ENCODE peak calls at places on chromosomes 5 and 9, in four cellular contexts. One of them, this sample, is unnamed.

GRCh38 chr5:83375049-83375710 is 96.4 kb upstream of the VCAN start:
- DNase-seq in AG10803: peak; percentile 59
- DNase-seq in progenitor cell of endocrine pancreas: no peak
- DNase-seq in sigmoid colon: no peak
- DNase-seq in this sample: no peak

GRCh38 chr5:64165500-64166200 is at the start of gene RNF180:
- DNase-seq in AG10803: peak; percentile 16
- DNase-seq in sigmoid colon: peak; percentile 69
- DNase-seq in progenitor cell of endocrine pancreas: peak; percentile 63
- DNase-seq in this sample: peak; percentile 88

GRCh38 chr5:142904421-142904820 is 134.2 kb downstream of the ARHGAP26 start:
- DNase-seq in AG10803: no peak
- DNase-seq in progenitor cell of endocrine pancreas: no peak
- DNase-seq in sigmoid colon: no peak
- DNase-seq in this sample: no peak

GRCh38 chr5:16980983-16981382 is 44.9 kb upstream of the MYO10 start:
- DNase-seq in AG10803: no peak
- DNase-seq in progenitor cell of endocrine pancreas: no peak
- DNase-seq in sigmoid colon: no peak
- DNase-seq in this sample: no peak

GRCh38 chr9:77764894-77765780 is 117.0 kb upstream of the GNA14 start:
- DNase-seq in AG10803: peak; percentile 77
- DNase-seq in progenitor cell of endocrine pancreas: no peak
- DNase-seq in sigmoid colon: no peak
- DNase-seq in this sample: no peak

GRCh38 chr9:97551308-97551707 is 49.8 kb downstream of the TMOD1 start:
- DNase-seq in progenitor cell of endocrine pancreas: no peak
- DNase-seq in AG10803: no peak
- DNase-seq in sigmoid colon: no peak
- DNase-seq in this sample: no peak

GRCh38 chr5:176739461-176740051 is 70.8 kb upstream of the UNC5A start:
- DNase-seq in sigmoid colon: peak; percentile 34
- DNase-seq in AG10803: no peak
- DNase-seq in progenitor cell of endocrine pancreas: peak; percentile 8
- DNase-seq in this sample: no peak

GRCh38 chr9:83469722-83470121 is 68.5 kb downstream of the FRMD3 start:
- DNase-seq in sigmoid colon: no peak
- DNase-seq in progenitor cell of endocrine pancreas: no peak
- DNase-seq in AG10803: no peak
- DNase-seq in this sample: no peak

GRCh38 chr5:109511980-109512744 is 102.4 kb upstream of the PJA2 start:
- DNase-seq in AG10803: no peak
- DNase-seq in sigmoid colon: no peak
- DNase-seq in progenitor cell of endocrine pancreas: no peak
- DNase-seq in this sample: no peak

GRCh38 chr5:81080809-81081460 is 120.8 kb downstream of the RASGRF2 start:
- DNase-seq in sigmoid colon: no peak
- DNase-seq in progenitor cell of endocrine pancreas: no peak
- DNase-seq in AG10803: no peak
- DNase-seq in this sample: no peak

GRCh38 chr9:116149844-116150243 is 3.7 kb upstream of the PAPPA start:
- DNase-seq in progenitor cell of endocrine pancreas: no peak
- DNase-seq in sigmoid colon: no peak
- DNase-seq in AG10803: no peak
- DNase-seq in this sample: no peak

GRCh38 chr9:61673664-61674381 is 484.0 kb downstream of the SPATA31A7 start:
- DNase-seq in sigmoid colon: no peak
- DNase-seq in AG10803: no peak
- DNase-seq in progenitor cell of endocrine pancreas: no peak
- DNase-seq in this sample: peak; percentile 70

GRCh38 chr9:123218831-123219230 is 49.6 kb downstream of the STRBP start:
- DNase-seq in progenitor cell of endocrine pancreas: no peak
- DNase-seq in sigmoid colon: no peak
- DNase-seq in AG10803: no peak
- DNase-seq in this sample: no peak

GRCh38 chr5:133453825-133454224 is 158.5 kb downstream of the FSTL4 start:
- DNase-seq in sigmoid colon: no peak
- DNase-seq in AG10803: no peak
- DNase-seq in progenitor cell of endocrine pancreas: no peak
- DNase-seq in this sample: no peak

GRCh38 chr5:104513194-104513602 is 950.6 kb upstream of the NUDT12 start:
- DNase-seq in sigmoid colon: no peak
- DNase-seq in AG10803: peak; percentile 6
- DNase-seq in progenitor cell of endocrine pancreas: no peak
- DNase-seq in this sample: no peak

GRCh38 chr9:30967484-30967883 is 1417.0 kb upstream of the ACO1 start:
- DNase-seq in sigmoid colon: no peak
- DNase-seq in progenitor cell of endocrine pancreas: no peak
- DNase-seq in AG10803: no peak
- DNase-seq in this sample: no peak

GRCh38 chr9:15136646-15137045 is 170.4 kb downstream of the TTC39B start:
- DNase-seq in progenitor cell of endocrine pancreas: no peak
- DNase-seq in AG10803: no peak
- DNase-seq in sigmoid colon: no peak
- DNase-seq in this sample: no peak

GRCh38 chr9:85172001-85172978 is 502.8 kb downstream of the NTRK2 start:
- DNase-seq in sigmoid colon: no peak
- DNase-seq in AG10803: no peak
- DNase-seq in progenitor cell of endocrine pancreas: no peak
- DNase-seq in this sample: no peak

GRCh38 chr5:179212870-179213269 is 132.4 kb downstream of the ADAMTS2 start:
- DNase-seq in AG10803: no peak
- DNase-seq in progenitor cell of endocrine pancreas: no peak
- DNase-seq in sigmoid colon: no peak
- DNase-seq in this sample: no peak

GRCh38 chr9:111798786-111799185 is 4.0 kb upstream of the SHOC1 start:
- DNase-seq in progenitor cell of endocrine pancreas: no peak
- DNase-seq in sigmoid colon: no peak
- DNase-seq in AG10803: peak; percentile 54
- DNase-seq in this sample: no peak

GRCh38 chr5:159441441-159441840 is 111.2 kb upstream of the IL12B start:
- DNase-seq in progenitor cell of endocrine pancreas: no peak
- DNase-seq in sigmoid colon: no peak
- DNase-seq in AG10803: no peak
- DNase-seq in this sample: no peak

GRCh38 chr9:134346151-134346550 is 19.9 kb downstream of the RXRA start:
- DNase-seq in AG10803: peak; percentile 39
- DNase-seq in progenitor cell of endocrine pancreas: no peak
- DNase-seq in sigmoid colon: no peak
- DNase-seq in this sample: no peak

GRCh38 chr5:61467766-61468482 is 135.9 kb downstream of the ZSWIM6 start:
- DNase-seq in AG10803: peak; percentile 62
- DNase-seq in sigmoid colon: no peak
- DNase-seq in progenitor cell of endocrine pancreas: no peak
- DNase-seq in this sample: no peak

GRCh38 chr5:7714119-7714518 is 136.8 kb downstream of the CFAP90 start:
- DNase-seq in sigmoid colon: no peak
- DNase-seq in AG10803: peak; percentile 1
- DNase-seq in progenitor cell of endocrine pancreas: no peak
- DNase-seq in this sample: no peak

GRCh38 chr5:123105882-123106281 is 16.8 kb downstream of the PRDM6 start:
- DNase-seq in progenitor cell of endocrine pancreas: no peak
- DNase-seq in AG10803: no peak
- DNase-seq in sigmoid colon: no peak
- DNase-seq in this sample: no peak

GRCh38 chr5:103414598-103414997 is 148.0 kb downstream of the NUDT12 start:
- DNase-seq in sigmoid colon: no peak
- DNase-seq in progenitor cell of endocrine pancreas: no peak
- DNase-seq in AG10803: no peak
- DNase-seq in this sample: no peak

GRCh38 chr5:53291528-53291927 is 182.0 kb upstream of the MOCS2 start:
- DNase-seq in AG10803: peak; percentile 35
- DNase-seq in progenitor cell of endocrine pancreas: no peak
- DNase-seq in sigmoid colon: no peak
- DNase-seq in this sample: no peak

GRCh38 chr5:120604898-120605297 is 140.8 kb downstream of the PRR16 start:
- DNase-seq in progenitor cell of endocrine pancreas: no peak
- DNase-seq in sigmoid colon: no peak
- DNase-seq in AG10803: peak; percentile 99
- DNase-seq in this sample: no peak

GRCh38 chr9:119487118-119487827 is 118.0 kb upstream of the BRINP1 start:
- DNase-seq in progenitor cell of endocrine pancreas: no peak
- DNase-seq in sigmoid colon: no peak
- DNase-seq in AG10803: no peak
- DNase-seq in this sample: no peak

GRCh38 chr9:134198771-134199170 is 34.4 kb upstream of the RNU6ATAC start:
- DNase-seq in AG10803: no peak
- DNase-seq in progenitor cell of endocrine pancreas: no peak
- DNase-seq in sigmoid colon: no peak
- DNase-seq in this sample: no peak

GRCh38 chr5:112205840-112206239 is 213.2 kb downstream of the EPB41L4A start:
- DNase-seq in sigmoid colon: no peak
- DNase-seq in progenitor cell of endocrine pancreas: no peak
- DNase-seq in AG10803: no peak
- DNase-seq in this sample: no peak

DNA sequence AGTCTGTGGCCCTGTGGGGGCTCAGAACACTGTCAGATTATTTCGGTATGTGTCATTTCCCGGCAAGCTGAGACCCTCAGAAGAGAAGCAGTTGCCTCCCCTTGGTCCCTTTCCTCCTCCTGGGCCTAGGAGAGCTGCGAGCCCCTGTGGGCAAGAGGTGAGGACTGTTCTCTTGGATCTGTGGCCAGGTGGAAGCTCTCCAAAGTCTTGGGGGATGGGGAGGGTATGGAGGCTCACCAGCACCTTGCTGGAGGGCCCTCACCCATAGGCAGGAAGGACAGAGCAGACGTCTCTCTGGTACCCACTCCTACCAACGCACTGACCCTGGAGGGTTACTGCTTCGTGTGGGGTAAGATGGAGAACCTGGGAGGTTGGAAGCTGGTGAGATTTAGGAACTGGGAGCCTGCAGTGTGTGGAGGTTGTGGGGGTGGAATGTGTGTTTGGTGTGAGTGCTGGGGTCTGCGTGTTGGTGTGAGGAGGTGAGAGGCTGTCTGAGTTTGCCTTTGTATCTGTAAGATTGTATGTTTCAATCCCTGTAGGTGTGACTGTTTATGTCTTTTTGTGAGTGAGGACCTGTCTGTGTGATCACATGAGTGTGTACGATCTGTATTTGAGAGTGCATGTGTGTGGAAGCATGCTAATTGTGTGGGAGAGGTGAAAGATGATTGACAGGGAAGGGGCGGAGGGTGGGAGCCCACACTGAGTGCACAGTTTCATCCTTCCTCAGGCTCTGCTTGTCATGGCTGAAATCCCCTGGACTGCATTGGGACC is 52.4 kb upstream of the PSD2 start:
- DNase-seq in AG10803: no peak
- DNase-seq in progenitor cell of endocrine pancreas: no peak
- DNase-seq in sigmoid colon: no peak
- DNase-seq in this sample: no peak
- TF ChIP-seq CTCF in AG10803: no peak
- TF ChIP-seq CTCF in progenitor cell of endocrine pancreas: no peak
- TF ChIP-seq CTCF in sigmoid colon: no peak
- TF ChIP-seq CTCF in this sample: no peak

GRCh38 chr5:168747987-168748777 is 169.0 kb upstream of the PANK3 start:
- DNase-seq in progenitor cell of endocrine pancreas: peak; percentile 35
- DNase-seq in sigmoid colon: no peak
- DNase-seq in AG10803: peak; percentile 13
- DNase-seq in this sample: no peak
- TF ChIP-seq CTCF in progenitor cell of endocrine pancreas: peak; percentile 75
- TF ChIP-seq CTCF in sigmoid colon: peak; percentile 35
- TF ChIP-seq CTCF in AG10803: peak; percentile 59
- TF ChIP-seq CTCF in this sample: peak; percentile 73

GRCh38 chr5:33472805-33473409 is 32.1 kb downstream of the TARS1 start:
- DNase-seq in progenitor cell of endocrine pancreas: no peak
- DNase-seq in sigmoid colon: no peak
- DNase-seq in AG10803: no peak
- DNase-seq in this sample: no peak

GRCh38 chr5:33468811-33469435 is 28.2 kb downstream of the TARS1 start:
- DNase-seq in progenitor cell of endocrine pancreas: no peak
- DNase-seq in AG10803: no peak
- DNase-seq in sigmoid colon: no peak
- DNase-seq in this sample: no peak

GRCh38 chr5:33474004-33474403 is 33.2 kb downstream of the TARS1 start:
- DNase-seq in sigmoid colon: no peak
- DNase-seq in progenitor cell of endocrine pancreas: no peak
- DNase-seq in AG10803: no peak
- DNase-seq in this sample: no peak

GRCh38 chr5:33474931-33475499 is 34.2 kb downstream of the TARS1 start:
- DNase-seq in progenitor cell of endocrine pancreas: no peak
- DNase-seq in AG10803: no peak
- DNase-seq in sigmoid colon: no peak
- DNase-seq in this sample: no peak

DNA sequence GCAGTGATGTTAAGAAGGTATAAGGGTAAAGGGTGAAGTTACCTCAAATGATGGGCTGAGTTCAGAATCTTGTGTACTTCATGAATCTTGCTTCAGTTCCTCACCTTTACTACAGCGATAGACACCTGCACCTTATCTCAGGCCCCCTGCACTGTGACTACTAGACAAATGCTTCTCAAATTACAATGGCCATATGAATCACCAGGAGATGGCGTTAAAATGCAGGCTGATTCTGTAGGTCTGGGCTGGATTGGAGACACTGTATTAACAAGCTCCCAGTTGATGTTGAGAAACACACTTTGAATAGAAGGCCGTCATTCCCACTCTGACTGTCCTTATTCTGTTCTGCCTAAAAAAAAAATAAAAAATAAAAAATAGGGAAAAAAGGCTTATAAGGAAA is 29.8 kb downstream of the TARS1 start:
- DNase-seq in progenitor cell of endocrine pancreas: no peak
- DNase-seq in sigmoid colon: no peak
- DNase-seq in AG10803: peak; percentile 61
- DNase-seq in this sample: no peak
- TF ChIP-seq CTCF in progenitor cell of endocrine pancreas: peak; percentile 48
- TF ChIP-seq CTCF in sigmoid colon: peak; percentile 21
- TF ChIP-seq CTCF in AG10803: peak; percentile 55
- TF ChIP-seq CTCF in this sample: peak; percentile 72

GRCh38 chr5:126849101-126849678 is 72.3 kb downstream of the LMNB1 start:
- DNase-seq in progenitor cell of endocrine pancreas: no peak
- DNase-seq in AG10803: peak; percentile 17
- DNase-seq in sigmoid colon: no peak
- DNase-seq in this sample: no peak

GRCh38 chr5:126846756-126847155 is 69.8 kb downstream of the LMNB1 start:
- DNase-seq in AG10803: no peak
- DNase-seq in progenitor cell of endocrine pancreas: no peak
- DNase-seq in sigmoid colon: no peak
- DNase-seq in this sample: no peak

GRCh38 chr5:126847318-126848221 is 70.6 kb downstream of the LMNB1 start:
- DNase-seq in AG10803: no peak
- DNase-seq in sigmoid colon: no peak
- DNase-seq in progenitor cell of endocrine pancreas: no peak
- DNase-seq in this sample: no peak

GRCh38 chr5:126848253-126848652 is 71.3 kb downstream of the LMNB1 start:
- DNase-seq in sigmoid colon: no peak
- DNase-seq in progenitor cell of endocrine pancreas: no peak
- DNase-seq in AG10803: no peak
- DNase-seq in this sample: no peak

DNA sequence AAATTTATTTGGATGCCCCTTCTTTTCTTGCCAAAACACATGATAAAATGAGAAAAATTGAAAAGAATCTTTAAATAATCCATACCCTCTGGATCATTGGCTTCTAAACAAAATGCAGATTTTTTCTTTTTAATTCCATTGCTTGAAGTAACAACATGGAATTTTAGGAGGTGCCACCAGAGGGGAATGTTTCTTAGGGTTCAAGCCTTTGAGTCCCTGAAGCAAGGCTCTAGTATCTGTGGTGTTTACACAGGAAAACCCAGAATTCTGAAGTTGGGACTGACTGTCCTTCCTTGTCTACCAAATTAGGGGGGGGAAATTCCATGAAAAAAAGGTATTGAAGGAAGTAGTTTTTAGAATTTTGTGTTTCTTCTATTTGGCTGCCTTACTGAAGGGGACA is 69.4 kb downstream of the LMNB1 start:
- DNase-seq in progenitor cell of endocrine pancreas: no peak
- DNase-seq in sigmoid colon: no peak
- DNase-seq in AG10803: peak; percentile 64
- DNase-seq in this sample: no peak
- TF ChIP-seq CTCF in progenitor cell of endocrine pancreas: no peak
- TF ChIP-seq CTCF in sigmoid colon: no peak
- TF ChIP-seq CTCF in AG10803: peak; percentile 58
- TF ChIP-seq CTCF in this sample: peak; percentile 55

This sample was measured in chondrocyte.